ENCODE peak calls at places on chromosomes 7 and 10, in ten cellular contexts. D is tibial nerve, A is astrocyte of the cerebellum, L is BE2C, M is psoas muscle, N is heart left ventricle, V is GM10248, R is A549, Q is lower lobe of right lung, Y is brain microvascular endothelial cell. F is an unnamed sample.

GRCh38 chr10:8269976-8270375 is 215.5 kb downstream of the GATA3 start:
- DNase-seq in A (no peak), R (peak), M (no peak), Q (no peak), N (no peak), V (no peak), Y (no peak), D (no peak), L (no peak), F (no peak)

GRCh38 chr10:49837685-49838084 is 75.6 kb upstream of the OGDHL start:
- DNase-seq in D (no peak), R (no peak), A (no peak), M (no peak), Q (no peak), Y (no peak), N (no peak), L (no peak), V (no peak), F (no peak)

GRCh38 chr10:32954545-32955298 is 3.3 kb downstream of the ITGB1 start:
- DNase-seq in R (no peak), D (no peak), L (no peak), N (no peak), A (no peak), V (no peak), Q (no peak), Y (no peak), M (no peak), F (no peak)

GRCh38 chr7:127760436-127761031 is 108.5 kb downstream of the SND1 start:
- DNase-seq in M (no peak), V (no peak), N (no peak), Q (no peak), A (no peak), L (no peak), R (peak), Y (no peak), D (no peak), F (no peak)

GRCh38 chr7:127813991-127814556 is 162.1 kb downstream of the SND1 start:
- DNase-seq in M (no peak), Y (no peak), L (no peak), V (no peak), D (no peak), Q (no peak), N (no peak), R (no peak), A (no peak), F (no peak)

GRCh38 chr7:22291979-22292378 is 65.0 kb downstream of the RAPGEF5 start:
- DNase-seq in N (no peak), M (no peak), A (no peak), Y (no peak), Q (no peak), V (no peak), L (no peak), D (no peak), R (no peak), F (no peak)

GRCh38 chr10:37263304-37263703 is 137.9 kb downstream of the ANKRD30A start:
- DNase-seq in N (no peak), D (no peak), Y (no peak), M (no peak), A (no peak), L (no peak), V (no peak), R (peak), Q (no peak), F (no peak)

GRCh38 chr7:64562246-64562620 is 638 bp downstream of the ZNF680 start:
- DNase-seq in Y (no peak), D (no peak), Q (no peak), M (no peak), R (peak), L (no peak), V (no peak), N (no peak), A (no peak), F (no peak)

GRCh38 chr7:112452102-112452888 is 2.0 kb downstream of the IFRD1 start:
- DNase-seq in N (peak), Y (peak), R (peak), L (peak), A (no peak), Q (peak), V (peak), D (peak), M (peak), F (no peak)

GRCh38 chr7:151763420-151763984 is 113.4 kb downstream of the PRKAG2 start:
- DNase-seq in Y (no peak), Q (no peak), L (no peak), R (no peak), V (no peak), D (no peak), A (no peak), N (no peak), M (no peak), F (no peak)

GRCh38 chr7:47314728-47315601 is 266.9 kb downstream of the TNS3 start:
- DNase-seq in L (no peak), D (no peak), R (no peak), M (peak), N (peak), V (no peak), Q (no peak), A (peak), Y (peak), F (no peak)

GRCh38 chr7:1667566-1668485 is 2.3 kb upstream of the ELFN1 start:
- DNase-seq in N (no peak), A (no peak), R (no peak), Q (peak), M (peak), Y (no peak), D (no peak), V (peak), L (no peak), F (peak)

GRCh38 chr10:88952647-88953111 is at the start of gene ACTA2:
- DNase-seq in Y (peak), M (no peak), L (peak), D (peak), Q (no peak), A (peak), V (no peak), R (no peak), N (peak), F (no peak)

GRCh38 chr10:1293636-1294440 is 237.7 kb downstream of the WDR37 start:
- DNase-seq in D (no peak), M (no peak), N (no peak), L (peak), A (no peak), Y (no peak), R (no peak), V (no peak), Q (no peak), F (no peak)

GRCh38 chr10:12006671-12007070 is 35.9 kb downstream of the UPF2 start:
- DNase-seq in A (no peak), Q (no peak), N (no peak), R (no peak), Y (no peak), V (no peak), M (no peak), L (no peak), D (no peak), F (no peak)

GRCh38 chr10:21702633-21703111 is 168.6 kb downstream of the MLLT10 start:
- DNase-seq in N (no peak), V (peak), D (no peak), Q (no peak), Y (no peak), A (no peak), R (no peak), M (no peak), L (no peak), F (no peak)

GRCh38 chr10:49365675-49366415 is 30.0 kb downstream of the DRGX start:
- DNase-seq in Y (no peak), N (no peak), Q (no peak), L (no peak), R (no peak), V (no peak), M (no peak), A (no peak), D (no peak), F (no peak)

GRCh38 chr7:73707045-73707631 is 12.3 kb downstream of the STX1A start:
- DNase-seq in N (peak), V (no peak), M (peak), R (peak), L (peak), D (no peak), Q (peak), A (no peak), Y (peak), F (no peak)

GRCh38 chr10:49332333-49332732 is 33.4 kb downstream of the C10orf71 start:
- DNase-seq in V (no peak), A (no peak), L (no peak), Y (no peak), Q (no peak), D (no peak), R (no peak), N (no peak), M (no peak), F (no peak)

GRCh38 chr7:23696916-23697441 is 13.0 kb upstream of the STK31 start:
- DNase-seq in Y (peak), V (peak), R (peak), A (no peak), L (peak), Q (peak), M (peak), N (peak), D (peak), F (peak)

GRCh38 chr10:22372298-22372697 is 27.0 kb downstream of the SPAG6 start:
- DNase-seq in D (no peak), N (no peak), V (no peak), Q (no peak), R (no peak), A (no peak), Y (no peak), M (no peak), L (no peak), F (no peak)

GRCh38 chr7:131538791-131539179 is 17.6 kb downstream of the PODXL start:
- DNase-seq in L (no peak), Q (no peak), Y (no peak), V (no peak), M (peak), R (no peak), D (no peak), N (peak), A (no peak), F (no peak)

GRCh38 chr7:4715385-4715770 is 33.3 kb downstream of the FOXK1 start:
- DNase-seq in L (no peak), D (peak), V (no peak), A (peak), N (peak), Y (peak), R (peak), Q (peak), M (peak), F (no peak)

GRCh38 chr10:21705142-21705827 is 171.3 kb downstream of the MLLT10 start:
- DNase-seq in L (no peak), A (no peak), D (no peak), M (no peak), V (no peak), Q (no peak), N (no peak), Y (no peak), R (no peak), F (no peak)

GRCh38 chr7:29327455-29327854 is 132.9 kb downstream of the CHN2 start:
- DNase-seq in Q (no peak), M (no peak), N (no peak), A (no peak), Y (no peak), R (no peak), V (no peak), L (no peak), D (no peak), F (no peak)

GRCh38 chr10:2611603-2612002 is 455.7 kb upstream of the PFKP start:
- DNase-seq in V (no peak), A (no peak), D (no peak), Y (no peak), M (no peak), N (no peak), Q (no peak), L (no peak), R (no peak), F (no peak)

GRCh38 chr7:148620749-148621372 is 30.3 kb downstream of the C7orf33 start:
- DNase-seq in Q (no peak), Y (no peak), D (no peak), N (no peak), A (no peak), L (no peak), R (peak), M (no peak), V (no peak), F (no peak)

GRCh38 chr7:18866359-18867036 is 250.9 kb downstream of the TWIST1 start:
- DNase-seq in L (peak), Q (no peak), N (peak), A (peak), V (peak), M (peak), D (peak), R (peak), Y (peak), F (no peak)

GRCh38 chr10:44056206-44056605 is 328.7 kb downstream of the CXCL12 start:
- DNase-seq in Q (no peak), A (no peak), V (no peak), D (no peak), Y (no peak), N (peak), L (peak), R (no peak), M (peak), F (no peak)

GRCh38 chr7:25594728-25595127 is 366.4 kb upstream of the NPVF start:
- DNase-seq in N (no peak), R (no peak), V (no peak), M (no peak), Q (no peak), A (no peak), Y (no peak), L (no peak), D (no peak), F (no peak)

GRCh38 chr10:119217937-119218579 is 10.7 kb downstream of the GRK5 start:
- DNase-seq in D (no peak), R (no peak), Q (no peak), A (no peak), N (no peak), V (no peak), Y (no peak), M (no peak), L (no peak), F (no peak)

GRCh38 chr10:18140149-18140956 is at the start of gene CACNB2:
- DNase-seq in Y (no peak), L (peak), A (no peak), M (peak), Q (peak), V (peak), D (no peak), N (peak), R (peak), F (peak)

GRCh38 chr10:115001506-115002381 is 63.7 kb downstream of the TRUB1 start:
- DNase-seq in V (peak), Q (no peak), Y (no peak), R (no peak), D (no peak), N (no peak), L (no peak), A (no peak), M (peak), F (no peak)

GRCh38 chr10:63770523-63770922 is 249.3 kb downstream of the REEP3 start:
- DNase-seq in L (no peak), D (no peak), Y (no peak), R (no peak), N (no peak), A (no peak), V (no peak), M (no peak), Q (no peak), F (no peak)

GRCh38 chr10:14032406-14032998 is 298.2 kb downstream of the FRMD4A start:
- DNase-seq in R (no peak), L (peak), N (peak), V (no peak), Y (no peak), A (no peak), Q (peak), D (no peak), M (no peak), F (peak)

GRCh38 chr10:130411496-130412070 is 275.4 kb downstream of the GLRX3 start:
- DNase-seq in A (no peak), Y (no peak), V (no peak), N (no peak), D (no peak), L (no peak), Q (no peak), M (no peak), R (no peak), F (no peak)

GRCh38 chr10:123878666-123879311 is 12.8 kb downstream of the CPXM2 start:
- DNase-seq in Y (no peak), M (no peak), V (no peak), N (no peak), Q (no peak), A (no peak), R (no peak), L (no peak), D (no peak), F (no peak)

GRCh38 chr10:80474920-80475319 is 20.8 kb downstream of the TSPAN14 start:
- DNase-seq in M (no peak), Y (no peak), N (no peak), V (no peak), R (no peak), A (no peak), D (no peak), L (no peak), Q (no peak), F (no peak)

GRCh38 chr7:88127637-88128290 is 92.1 kb downstream of the SRI start:
- DNase-seq in R (no peak), L (no peak), M (no peak), D (no peak), A (no peak), V (no peak), Y (no peak), N (no peak), Q (no peak), F (no peak)

GRCh38 chr7:85659364-85659763 is 472.5 kb upstream of the SEMA3D start:
- DNase-seq in N (no peak), L (no peak), V (no peak), R (no peak), Q (no peak), M (no peak), D (no peak), A (no peak), Y (no peak), F (no peak)

DNA sequence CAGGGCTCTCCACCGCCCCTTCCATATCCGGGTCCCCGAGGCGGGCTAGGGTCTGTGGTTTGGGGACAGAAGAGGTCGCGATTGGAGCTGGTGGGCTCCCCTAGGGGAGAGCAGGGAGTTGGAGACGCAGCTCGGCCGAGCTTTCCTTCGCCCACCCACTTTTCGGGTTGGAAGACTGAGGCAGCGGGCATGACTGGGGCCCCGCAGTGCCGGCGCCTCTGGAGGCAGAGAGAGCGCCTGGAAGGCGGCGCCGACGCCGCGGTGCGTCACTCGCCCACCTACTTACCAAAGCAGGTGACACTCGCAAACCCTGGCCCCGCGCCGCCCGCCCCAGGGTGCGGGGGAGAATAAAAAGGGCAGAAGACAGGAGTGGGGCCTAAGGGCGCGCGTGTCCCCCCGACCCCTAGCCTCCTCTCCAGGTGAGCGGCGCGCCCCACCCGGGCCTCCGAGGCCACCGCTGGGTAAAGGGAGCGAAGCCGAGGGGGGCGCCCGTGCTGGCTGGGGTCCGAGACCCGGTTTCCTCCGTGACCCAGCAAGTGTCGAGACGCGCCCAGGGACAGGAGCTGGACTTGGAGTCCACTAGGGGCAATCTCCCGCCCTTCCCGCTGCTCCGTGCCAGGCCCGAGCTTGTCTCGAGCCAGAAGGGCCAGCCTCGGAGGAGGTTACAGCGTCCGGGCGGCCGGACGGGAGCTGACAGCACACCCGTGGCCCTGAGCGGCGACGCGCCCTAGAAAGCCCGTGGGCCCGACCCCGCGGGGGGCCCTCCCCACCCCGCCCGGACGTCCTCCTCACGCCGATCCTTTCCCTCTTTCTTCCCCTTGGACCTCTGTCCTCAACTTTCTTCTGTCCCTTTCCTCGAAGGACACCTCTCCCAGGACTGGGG is 34.4 kb upstream of the GRID1 start:
- DNase-seq in Q (peak), L (no peak), Y (no peak), V (peak), A (no peak), M (peak), N (peak), D (no peak), R (peak), F (peak)
- TF ChIP-seq CTCF in Q (peak), L (no peak), Y (peak), V (no peak), A (peak), M (no peak), N (peak), D (no peak), R (no peak), F (peak)

GRCh38 chr10:102231357-102232318 is 5.5 kb downstream of the ELOVL3 start:
- DNase-seq in A (no peak), D (no peak), Y (no peak), Q (peak), N (peak), R (peak), L (peak), M (peak), V (peak), F (no peak)
- TF ChIP-seq CTCF in A (peak), D (peak), Y (peak), Q (peak), N (peak), R (peak), L (peak), M (peak), V (peak), F (peak)

GRCh38 chr10:75335983-75336382 is 65.6 kb downstream of the ZNF503 start:
- DNase-seq in M (no peak), D (no peak), R (no peak), V (peak), Y (no peak), N (no peak), L (no peak), Q (no peak), A (no peak), F (no peak)
- TF ChIP-seq CTCF in M (no peak), D (no peak), R (no peak), V (no peak), Y (no peak), N (no peak), L (no peak), Q (no peak), A (no peak), F (no peak)

GRCh38 chr7:89247207-89247606 is 451.7 kb upstream of the TEX47 start:
- DNase-seq in L (no peak), Q (no peak), R (no peak), N (no peak), A (no peak), M (no peak), V (no peak), D (no peak), Y (no peak), F (no peak)
- TF ChIP-seq CTCF in L (no peak), Q (no peak), R (no peak), N (no peak), A (no peak), M (no peak), V (no peak), D (no peak), Y (no peak), F (no peak)

GRCh38 chr10:77417359-77417758 is 220.2 kb downstream of the KCNMA1 start:
- DNase-seq in A (no peak), R (no peak), M (no peak), Q (no peak), L (no peak), D (no peak), N (no peak), Y (no peak), V (no peak), F (no peak)

GRCh38 chr10:77417806-77418205 is 219.8 kb downstream of the KCNMA1 start:
- DNase-seq in R (no peak), Q (no peak), N (no peak), A (no peak), M (no peak), L (no peak), Y (no peak), D (no peak), V (no peak), F (no peak)

GRCh38 chr10:77413231-77413630 is 224.4 kb downstream of the KCNMA1 start:
- DNase-seq in D (no peak), Y (no peak), V (no peak), Q (no peak), N (no peak), A (no peak), L (no peak), R (no peak), M (no peak), F (no peak)

GRCh38 chr10:77416327-77417135 is 221.1 kb downstream of the KCNMA1 start:
- DNase-seq in D (no peak), A (peak), V (no peak), N (no peak), Q (no peak), L (no peak), M (no peak), Y (peak), R (peak), F (no peak)

GRCh38 chr10:77415311-77415960 is 222.2 kb downstream of the KCNMA1 start:
- DNase-seq in Y (no peak), L (no peak), Q (no peak), V (no peak), D (no peak), M (no peak), R (no peak), A (no peak), N (no peak), F (no peak)
- TF ChIP-seq CTCF in Y (no peak), L (no peak), Q (no peak), V (no peak), D (no peak), M (no peak), R (no peak), A (no peak), N (no peak), F (no peak)

DNA sequence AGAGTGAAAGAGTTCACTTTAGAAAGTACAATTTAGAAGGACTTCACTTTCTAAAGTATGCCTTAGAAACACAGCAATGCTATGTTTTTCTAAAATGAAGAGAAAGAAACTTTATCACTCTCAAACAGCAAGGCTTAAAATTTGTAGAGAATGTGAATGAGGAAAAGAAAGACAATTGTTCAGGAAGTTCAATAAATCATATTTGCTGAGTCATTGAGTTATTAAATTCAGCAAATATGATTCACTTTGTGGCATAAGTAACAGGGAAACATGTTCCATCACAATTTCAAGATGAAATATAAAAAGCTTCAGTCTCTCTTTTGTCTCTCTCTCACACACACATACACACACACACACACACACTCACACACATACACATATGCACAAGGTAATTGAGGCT is 187.9 kb downstream of the PCDH15 start:
- DNase-seq in D (no peak), Q (no peak), V (no peak), N (no peak), R (peak), L (no peak), A (no peak), M (no peak), Y (no peak), F (no peak)
- TF ChIP-seq CTCF in D (no peak), Q (no peak), V (no peak), N (no peak), R (no peak), L (no peak), A (no peak), M (no peak), Y (no peak), F (no peak)